ENCODE peak calls at places on chromosomes 3 and 15, in seven cellular contexts. J is T-cell; S is activated CD4-positive, alpha-beta T cell treated with anti-CD3 and anti-CD28 coated beads, Interleukin-2, amount 10 ng/mL, durations not matched to agents 7 days and 5 days; U is cardiac muscle cell; X is stimulated activated effector memory CD8-positive, alpha-beta T cell treated with anti-CD3 and anti-CD28 coated beads, Interleukin-12 subunit alpha, Interleukin-12 subunit beta, amount 100 ng/mL, for 72 hours; K is HuH-7; R is substantia nigra. T is an unnamed sample.

GRCh38 chr3:183911763-183912506 is 27.3 kb upstream of the PARL start:
- DNase-seq in S (no peak), K (peak; percentile 56), X (no peak), J (no peak), U (no peak), R (no peak), T (no peak)

GRCh38 chr15:89822030-89822429 is 7.4 kb upstream of the ANPEP start:
- DNase-seq in J (no peak), S (no peak), X (no peak), R (no peak), K (no peak), U (no peak), T (no peak)

GRCh38 chr3:57654214-57654613 is 38.7 kb downstream of the DENND6A start:
- DNase-seq in U (no peak), K (no peak), X (no peak), J (no peak), R (no peak), S (no peak), T (no peak)

GRCh38 chr15:74185949-74186348 is 12.4 kb downstream of the ISLR start:
- DNase-seq in X (no peak), U (no peak), K (no peak), J (no peak), R (no peak), S (no peak), T (no peak)

GRCh38 chr3:151468284-151468917 is 7.5 kb upstream of the IGSF10 start:
- DNase-seq in U (peak; percentile 79), R (no peak), S (peak; percentile 57), J (no peak), K (peak; percentile 30), X (peak; percentile 58), T (peak; percentile 65)

GRCh38 chr3:150251654-150252053 is 156.4 kb upstream of the TSC22D2 start:
- DNase-seq in X (no peak), R (no peak), K (no peak), U (no peak), S (no peak), J (no peak), T (no peak)

GRCh38 chr3:15804553-15805095 is 6.8 kb upstream of the ANKRD28 start:
- DNase-seq in X (no peak), R (no peak), U (no peak), S (peak; percentile 22), J (no peak), K (no peak), T (peak; percentile 79)

GRCh38 chr3:107432013-107432515 is 54.8 kb downstream of the CCDC54 start:
- DNase-seq in U (no peak), X (no peak), R (no peak), K (no peak), S (no peak), J (no peak), T (no peak)

GRCh38 chr15:70530035-70530499 is 233.3 kb downstream of the UACA start:
- DNase-seq in K (no peak), U (no peak), R (no peak), X (no peak), S (no peak), J (no peak), T (no peak)

T was measured in K562.